ENCODE peak calls at places on chromosomes 4 and X, in ten cellular contexts. One of them, this sample, is unnamed.

GRCh38 chr4:74947798-74948197 is 14.9 kb downstream of the PARM1 start:
- DNase-seq in A549: no peak
- DNase-seq in endothelial cell of umbilical vein: no peak
- DNase-seq in GM06990: no peak
- DNase-seq in NCI-H460: no peak
- DNase-seq in anterior cingulate cortex: no peak
- DNase-seq in RCC 7860: no peak
- DNase-seq in choroid plexus epithelial cell: no peak
- DNase-seq in activated CD8-positive, alpha-beta memory T cell treated with anti-CD3 and anti-CD28 coated beads, Interleukin-2, amount 50 U/mL, for 4 hours: no peak
- DNase-seq in Right ventricle myocardium superior: no peak
- DNase-seq in this sample: no peak

GRCh38 chr4:88681209-88681608 is 16.4 kb downstream of the NAP1L5 start:
- DNase-seq in A549: no peak
- DNase-seq in endothelial cell of umbilical vein: no peak
- DNase-seq in GM06990: no peak
- DNase-seq in NCI-H460: no peak
- DNase-seq in anterior cingulate cortex: no peak
- DNase-seq in RCC 7860: no peak
- DNase-seq in choroid plexus epithelial cell: no peak
- DNase-seq in activated CD8-positive, alpha-beta memory T cell treated with anti-CD3 and anti-CD28 coated beads, Interleukin-2, amount 50 U/mL, for 4 hours: no peak
- DNase-seq in Right ventricle myocardium superior: no peak
- DNase-seq in this sample: no peak

GRCh38 chr4:2068566-2068965 is 9.4 kb downstream of the NAT8L start:
- DNase-seq in A549: no peak
- DNase-seq in endothelial cell of umbilical vein: no peak
- DNase-seq in GM06990: no peak
- DNase-seq in NCI-H460: no peak
- DNase-seq in anterior cingulate cortex: no peak
- DNase-seq in RCC 7860: no peak
- DNase-seq in choroid plexus epithelial cell: no peak
- DNase-seq in activated CD8-positive, alpha-beta memory T cell treated with anti-CD3 and anti-CD28 coated beads, Interleukin-2, amount 50 U/mL, for 4 hours: peak; percentile 7
- DNase-seq in Right ventricle myocardium superior: no peak
- DNase-seq in this sample: peak; percentile 35

GRCh38 chrX:38347136-38347535 is 5.3 kb upstream of the OTC start:
- DNase-seq in A549: no peak
- DNase-seq in endothelial cell of umbilical vein: peak; percentile 75
- DNase-seq in GM06990: no peak
- DNase-seq in NCI-H460: no peak
- DNase-seq in anterior cingulate cortex: no peak
- DNase-seq in RCC 7860: peak; percentile 52
- DNase-seq in choroid plexus epithelial cell: peak; percentile 85
- DNase-seq in activated CD8-positive, alpha-beta memory T cell treated with anti-CD3 and anti-CD28 coated beads, Interleukin-2, amount 50 U/mL, for 4 hours: no peak
- DNase-seq in Right ventricle myocardium superior: no peak
- DNase-seq in this sample: no peak

GRCh38 chrX:20118065-20118824 is 1.5 kb upstream of the MAP7D2 start:
- DNase-seq in A549: no peak
- DNase-seq in endothelial cell of umbilical vein: no peak
- DNase-seq in GM06990: no peak
- DNase-seq in NCI-H460: no peak
- DNase-seq in anterior cingulate cortex: no peak
- DNase-seq in RCC 7860: no peak
- DNase-seq in choroid plexus epithelial cell: no peak
- DNase-seq in activated CD8-positive, alpha-beta memory T cell treated with anti-CD3 and anti-CD28 coated beads, Interleukin-2, amount 50 U/mL, for 4 hours: no peak
- DNase-seq in Right ventricle myocardium superior: no peak
- DNase-seq in this sample: no peak

GRCh38 chrX:23931149-23931604 is 23.4 kb downstream of the CXorf58 start:
- DNase-seq in A549: no peak
- DNase-seq in endothelial cell of umbilical vein: no peak
- DNase-seq in GM06990: no peak
- DNase-seq in NCI-H460: no peak
- DNase-seq in anterior cingulate cortex: no peak
- DNase-seq in RCC 7860: no peak
- DNase-seq in choroid plexus epithelial cell: no peak
- DNase-seq in activated CD8-positive, alpha-beta memory T cell treated with anti-CD3 and anti-CD28 coated beads, Interleukin-2, amount 50 U/mL, for 4 hours: no peak
- DNase-seq in Right ventricle myocardium superior: no peak
- DNase-seq in this sample: no peak

GRCh38 chr4:14338206-14338605 is 664.1 kb upstream of the CPEB2 start:
- DNase-seq in A549: no peak
- DNase-seq in endothelial cell of umbilical vein: no peak
- DNase-seq in GM06990: no peak
- DNase-seq in NCI-H460: no peak
- DNase-seq in anterior cingulate cortex: no peak
- DNase-seq in RCC 7860: no peak
- DNase-seq in choroid plexus epithelial cell: peak; percentile 43
- DNase-seq in activated CD8-positive, alpha-beta memory T cell treated with anti-CD3 and anti-CD28 coated beads, Interleukin-2, amount 50 U/mL, for 4 hours: no peak
- DNase-seq in Right ventricle myocardium superior: no peak
- DNase-seq in this sample: no peak

GRCh38 chrX:39900788-39901170 is 197.0 kb downstream of the BCOR start:
- DNase-seq in A549: no peak
- DNase-seq in endothelial cell of umbilical vein: no peak
- DNase-seq in GM06990: no peak
- DNase-seq in NCI-H460: no peak
- DNase-seq in anterior cingulate cortex: no peak
- DNase-seq in RCC 7860: no peak
- DNase-seq in choroid plexus epithelial cell: peak; percentile 22
- DNase-seq in activated CD8-positive, alpha-beta memory T cell treated with anti-CD3 and anti-CD28 coated beads, Interleukin-2, amount 50 U/mL, for 4 hours: no peak
- DNase-seq in Right ventricle myocardium superior: no peak
- DNase-seq in this sample: no peak

GRCh38 chrX:111837226-111837625 is 38.8 kb upstream of the TRPC5OS start:
- DNase-seq in A549: no peak
- DNase-seq in endothelial cell of umbilical vein: no peak
- DNase-seq in GM06990: no peak
- DNase-seq in NCI-H460: no peak
- DNase-seq in anterior cingulate cortex: no peak
- DNase-seq in RCC 7860: no peak
- DNase-seq in choroid plexus epithelial cell: no peak
- DNase-seq in activated CD8-positive, alpha-beta memory T cell treated with anti-CD3 and anti-CD28 coated beads, Interleukin-2, amount 50 U/mL, for 4 hours: no peak
- DNase-seq in Right ventricle myocardium superior: no peak
- DNase-seq in this sample: no peak

GRCh38 chr4:185920171-185920570 is 108.2 kb upstream of the SORBS2 start:
- DNase-seq in A549: no peak
- DNase-seq in endothelial cell of umbilical vein: no peak
- DNase-seq in GM06990: no peak
- DNase-seq in NCI-H460: no peak
- DNase-seq in anterior cingulate cortex: no peak
- DNase-seq in RCC 7860: no peak
- DNase-seq in choroid plexus epithelial cell: peak; percentile 58
- DNase-seq in activated CD8-positive, alpha-beta memory T cell treated with anti-CD3 and anti-CD28 coated beads, Interleukin-2, amount 50 U/mL, for 4 hours: no peak
- DNase-seq in Right ventricle myocardium superior: no peak
- DNase-seq in this sample: no peak

GRCh38 chrX:150844016-150844415 is 54.5 kb downstream of the CD99L2 start:
- DNase-seq in A549: no peak
- DNase-seq in endothelial cell of umbilical vein: no peak
- DNase-seq in GM06990: no peak
- DNase-seq in NCI-H460: peak; percentile 32
- DNase-seq in anterior cingulate cortex: no peak
- DNase-seq in RCC 7860: no peak
- DNase-seq in choroid plexus epithelial cell: no peak
- DNase-seq in activated CD8-positive, alpha-beta memory T cell treated with anti-CD3 and anti-CD28 coated beads, Interleukin-2, amount 50 U/mL, for 4 hours: no peak
- DNase-seq in Right ventricle myocardium superior: no peak
- DNase-seq in this sample: no peak

GRCh38 chr4:62644372-62644771 is 1444.2 kb downstream of the ADGRL3 start:
- DNase-seq in A549: no peak
- DNase-seq in endothelial cell of umbilical vein: no peak
- DNase-seq in GM06990: no peak
- DNase-seq in NCI-H460: peak; percentile 12
- DNase-seq in anterior cingulate cortex: no peak
- DNase-seq in RCC 7860: peak; percentile 9
- DNase-seq in choroid plexus epithelial cell: peak; percentile 43
- DNase-seq in activated CD8-positive, alpha-beta memory T cell treated with anti-CD3 and anti-CD28 coated beads, Interleukin-2, amount 50 U/mL, for 4 hours: no peak
- DNase-seq in Right ventricle myocardium superior: no peak
- DNase-seq in this sample: no peak

GRCh38 chrX:120269379-120270035 is 18.9 kb downstream of the ZBTB33 start:
- DNase-seq in A549: no peak
- DNase-seq in endothelial cell of umbilical vein: no peak
- DNase-seq in GM06990: no peak
- DNase-seq in NCI-H460: no peak
- DNase-seq in anterior cingulate cortex: no peak
- DNase-seq in RCC 7860: no peak
- DNase-seq in choroid plexus epithelial cell: peak; percentile 23
- DNase-seq in activated CD8-positive, alpha-beta memory T cell treated with anti-CD3 and anti-CD28 coated beads, Interleukin-2, amount 50 U/mL, for 4 hours: no peak
- DNase-seq in Right ventricle myocardium superior: no peak
- DNase-seq in this sample: no peak

GRCh38 chr4:112532267-112532666 is 16.3 kb upstream of the NEUROG2 start:
- DNase-seq in A549: no peak
- DNase-seq in endothelial cell of umbilical vein: no peak
- DNase-seq in GM06990: no peak
- DNase-seq in NCI-H460: no peak
- DNase-seq in anterior cingulate cortex: no peak
- DNase-seq in RCC 7860: peak; percentile 46
- DNase-seq in choroid plexus epithelial cell: no peak
- DNase-seq in activated CD8-positive, alpha-beta memory T cell treated with anti-CD3 and anti-CD28 coated beads, Interleukin-2, amount 50 U/mL, for 4 hours: no peak
- DNase-seq in Right ventricle myocardium superior: no peak
- DNase-seq in this sample: no peak

GRCh38 chrX:129958814-129959492 is 23.5 kb upstream of the BCORL1 start:
- DNase-seq in A549: no peak
- DNase-seq in endothelial cell of umbilical vein: no peak
- DNase-seq in GM06990: no peak
- DNase-seq in NCI-H460: no peak
- DNase-seq in anterior cingulate cortex: no peak
- DNase-seq in RCC 7860: no peak
- DNase-seq in choroid plexus epithelial cell: no peak
- DNase-seq in activated CD8-positive, alpha-beta memory T cell treated with anti-CD3 and anti-CD28 coated beads, Interleukin-2, amount 50 U/mL, for 4 hours: no peak
- DNase-seq in Right ventricle myocardium superior: no peak
- DNase-seq in this sample: no peak

This sample was measured in sigmoid colon.